ENCODE peak calls at places on chromosomes 11 and 22, in seven cellular contexts. A is mucosa of descending colon, N is HFF-Myc, Y is uterus, Z is adrenal gland, G is AG09309, P is upper lobe of right lung. H is an unnamed sample.

GRCh38 chr11:63951779-63952536 is 13.2 kb downstream of the NAA40 start:
- DNase-seq in A (no peak), N (no peak), Y (no peak), Z (no peak), G (no peak), P (no peak), H (no peak)

GRCh38 chr22:49983148-49984042 is 22.8 kb downstream of the PIM3 start:
- DNase-seq in A (peak), N (no peak), Y (peak), Z (no peak), G (no peak), P (peak), H (peak)

GRCh38 chr11:116466231-116466630 is 306.6 kb downstream of the BUD13 start:
- DNase-seq in A (no peak), N (no peak), Y (no peak), Z (no peak), G (no peak), P (no peak), H (no peak)

GRCh38 chr11:72352859-72353551 is 81.3 kb downstream of the CLPB start:
- DNase-seq in A (no peak), N (peak), Y (peak), Z (peak), G (peak), P (no peak), H (no peak)

GRCh38 chr11:7347611-7348431 is 96.1 kb downstream of the SYT9 start:
- DNase-seq in A (no peak), N (no peak), Y (no peak), Z (no peak), G (no peak), P (no peak), H (no peak)

GRCh38 chr11:117281159-117281558 is 10.0 kb upstream of the BACE1-AS start:
- DNase-seq in A (no peak), N (peak), Y (peak), Z (no peak), G (peak), P (no peak), H (no peak)

GRCh38 chr11:1433568-1433967 is 43.8 kb downstream of the BRSK2 start:
- DNase-seq in A (no peak), N (no peak), Y (no peak), Z (no peak), G (no peak), P (no peak), H (no peak)

GRCh38 chr11:59983212-59983611 is 19.4 kb downstream of the OOSP4A start:
- DNase-seq in A (no peak), N (no peak), Y (no peak), Z (no peak), G (no peak), P (no peak), H (no peak)

GRCh38 chr22:24175160-24175808 is 6.0 kb upstream of the SUSD2 start:
- DNase-seq in A (peak), N (no peak), Y (peak), Z (peak), G (no peak), P (peak), H (peak)

GRCh38 chr11:85762226-85762625 is 48.7 kb downstream of the SYTL2 start:
- DNase-seq in A (no peak), N (no peak), Y (no peak), Z (no peak), G (no peak), P (no peak), H (no peak)

GRCh38 chr22:18968011-18968749 is 32.1 kb upstream of the PRODH start:
- DNase-seq in A (no peak), N (no peak), Y (no peak), Z (no peak), G (no peak), P (peak), H (no peak)

GRCh38 chr22:18971321-18971751 is 35.2 kb upstream of the PRODH start:
- DNase-seq in A (peak), N (no peak), Y (no peak), Z (no peak), G (no peak), P (peak), H (no peak)

GRCh38 chr22:18973264-18974031 is 37.4 kb upstream of the PRODH start:
- DNase-seq in A (peak), N (no peak), Y (no peak), Z (no peak), G (no peak), P (no peak), H (no peak)

GRCh38 chr22:18970948-18971315 is 34.8 kb upstream of the PRODH start:
- DNase-seq in A (peak), N (no peak), Y (no peak), Z (no peak), G (no peak), P (no peak), H (no peak)

GRCh38 chr22:18970180-18970947 is 34.3 kb upstream of the PRODH start:
- DNase-seq in A (no peak), N (no peak), Y (no peak), Z (no peak), G (no peak), P (peak), H (peak)
- TF ChIP-seq CTCF in A (no peak), N (no peak), Y (no peak), Z (no peak), G (no peak), P (no peak), H (no peak)

GRCh38 chr22:35544189-35544588 is 3.6 kb downstream of the RASD2 start:
- DNase-seq in A (no peak), N (no peak), Y (no peak), Z (no peak), G (no peak), P (no peak), H (no peak)
- TF ChIP-seq CTCF in A (no peak), N (no peak), Y (no peak), Z (no peak), G (no peak), P (no peak), H (no peak)

DNA sequence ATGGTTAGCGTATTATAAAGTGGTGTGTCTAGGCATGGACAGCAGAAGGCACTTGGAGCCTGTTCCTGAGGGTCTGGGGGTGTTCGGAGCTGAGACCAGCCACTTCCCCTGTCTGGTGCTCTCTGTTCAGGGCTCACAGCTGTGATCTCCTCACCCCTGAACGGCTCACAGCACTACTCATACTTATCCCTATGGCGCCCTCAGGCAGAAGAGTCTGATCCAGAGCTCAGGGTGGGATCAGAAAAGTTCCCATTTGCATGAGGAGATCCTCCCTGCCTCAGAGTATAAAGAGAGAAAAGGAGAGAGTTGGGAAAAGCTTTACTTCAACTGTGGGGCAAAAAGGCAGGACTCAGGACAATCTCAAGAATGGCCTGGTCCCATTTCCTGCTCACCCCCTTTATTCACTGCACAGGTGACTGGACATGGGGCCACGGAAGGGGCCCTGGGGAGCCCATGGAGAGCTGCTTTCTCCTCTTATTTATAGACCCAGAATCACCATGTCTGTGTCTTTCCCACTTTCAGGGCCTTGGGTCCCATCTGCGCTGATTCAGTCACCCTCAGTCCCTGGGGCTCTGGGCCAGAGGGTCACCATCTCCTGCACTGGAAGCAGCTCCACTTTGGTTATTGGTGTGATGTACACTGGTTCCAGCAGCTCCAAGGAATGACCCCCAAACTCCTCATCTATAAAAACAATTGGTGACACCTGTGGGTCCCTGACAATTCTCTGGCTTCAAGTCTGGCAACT is 97.0 kb upstream of the TOP3B start:
- DNase-seq in A (no peak), N (no peak), Y (no peak), Z (no peak), G (no peak), P (no peak), H (no peak)
- TF ChIP-seq CTCF in A (no peak), N (no peak), Y (no peak), Z (no peak), G (no peak), P (no peak), H (no peak)

DNA sequence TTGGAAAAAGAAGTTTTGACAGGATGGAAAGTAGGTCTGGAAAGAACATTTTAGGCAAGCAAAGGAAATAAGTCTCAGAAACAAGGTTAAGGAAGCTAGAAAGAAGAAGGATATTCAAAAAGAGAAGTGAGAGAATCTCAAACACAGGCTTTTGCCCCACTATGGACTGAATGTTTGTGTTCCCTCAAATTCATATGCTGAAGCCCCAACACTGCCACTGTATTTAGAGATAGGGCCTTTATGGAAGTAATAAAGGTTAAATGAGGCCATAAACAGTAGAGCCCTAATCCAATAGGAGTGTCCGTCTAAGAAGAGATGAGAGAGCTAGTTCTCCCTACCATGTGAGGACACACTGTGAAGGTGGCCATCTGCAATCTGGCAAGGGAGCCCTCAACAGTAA is 20.6 kb upstream of the RPS13 start:
- DNase-seq in A (no peak), N (no peak), Y (no peak), Z (no peak), G (no peak), P (no peak), H (no peak)
- TF ChIP-seq CTCF in A (no peak), N (no peak), Y (no peak), Z (no peak), G (no peak), P (no peak), H (no peak)

GRCh38 chr11:130390071-130390758 is 38.2 kb downstream of the ADAMTS8 start:
- DNase-seq in A (no peak), N (peak), Y (peak), Z (no peak), G (no peak), P (no peak), H (no peak)
- TF ChIP-seq CTCF in A (no peak), N (peak), Y (peak), Z (no peak), G (peak), P (peak), H (no peak)

GRCh38 chr11:78234006-78234405 is 45.3 kb downstream of the USP35 start:
- DNase-seq in A (no peak), N (no peak), Y (no peak), Z (no peak), G (no peak), P (no peak), H (no peak)
- TF ChIP-seq CTCF in A (no peak), N (no peak), Y (no peak), Z (no peak), G (no peak), P (no peak), H (no peak)

DNA sequence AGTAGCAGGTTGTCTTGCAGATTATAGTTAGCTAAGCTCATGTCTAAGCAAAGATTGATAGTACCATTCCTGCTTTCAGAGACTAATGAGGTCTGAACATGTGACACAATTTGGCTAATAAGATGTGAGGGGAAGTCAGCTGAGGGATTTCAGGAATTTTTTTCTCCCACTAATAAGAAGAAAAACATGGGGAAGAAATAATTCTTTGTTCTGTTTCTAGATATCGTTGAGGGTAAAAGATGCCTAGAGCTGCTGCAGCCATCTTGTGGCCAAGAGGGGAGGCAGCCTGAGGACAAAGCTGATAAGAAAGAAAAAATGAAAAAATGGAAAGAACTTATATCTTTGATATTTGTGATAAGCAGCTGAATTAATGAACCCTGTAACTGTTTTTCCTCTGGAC is 1334.4 kb downstream of the LRRC4C start:
- DNase-seq in A (no peak), N (no peak), Y (no peak), Z (no peak), G (no peak), P (no peak), H (no peak)
- TF ChIP-seq CTCF in A (no peak), N (peak), Y (no peak), Z (no peak), G (no peak), P (peak), H (no peak)